ENCODE peak calls at places on chromosomes 3 and 15, in six cellular contexts. M is IMR-90; O is colonic mucosa; S is heart left ventricle; B is CD8-positive, alpha-beta T cell; F is RWPE1. I is an unnamed sample.

GRCh38 chr3:9158865-9159630 is 90.4 kb downstream of the SRGAP3 start:
- DNase-seq in M (no peak), O (no peak), S (no peak), B (no peak), F (no peak), I (no peak)

GRCh38 chr3:172461530-172462138 is 13.4 kb upstream of the GHSR start:
- DNase-seq in M (peak; percentile 10), O (no peak), S (no peak), B (no peak), F (peak; percentile 56), I (peak; percentile 57)

GRCh38 chr3:159951580-159951979 is 37.1 kb upstream of the IL12A start:
- DNase-seq in M (peak; percentile 19), O (no peak), S (no peak), B (no peak), F (no peak), I (no peak)

GRCh38 chr3:10306156-10306555 is 13.4 kb upstream of the GHRL start:
- DNase-seq in M (no peak), O (no peak), S (no peak), B (no peak), F (no peak), I (no peak)

GRCh38 chr15:38941399-38941953 is 376.9 kb upstream of the RASGRP1 start:
- DNase-seq in M (peak; percentile 46), O (no peak), S (no peak), B (no peak), F (no peak), I (no peak)

GRCh38 chr3:42600958-42601675 is 631 bp downstream of the NKTR start:
- DNase-seq in M (peak; percentile 65), O (peak; percentile 67), S (peak; percentile 80), B (no peak), F (peak; percentile 53), I (no peak)

GRCh38 chr3:196941846-196942225 is 492 bp downstream of the NCBP2 start:
- DNase-seq in M (peak; percentile 51), O (peak; percentile 67), S (peak; percentile 57), B (peak; percentile 62), F (peak; percentile 50), I (peak; percentile 68)

GRCh38 chr3:78605178-78605577 is 1162.6 kb downstream of the ROBO1 start:
- DNase-seq in M (no peak), O (no peak), S (no peak), B (no peak), F (no peak), I (no peak)

GRCh38 chr3:71309342-71309741 is 274.2 kb downstream of the FOXP1 start:
- DNase-seq in M (no peak), O (no peak), S (no peak), B (peak; percentile 31), F (no peak), I (no peak)

GRCh38 chr3:120147072-120147871 is 53.0 kb upstream of the GSK3B start:
- DNase-seq in M (no peak), O (peak; percentile 83), S (no peak), B (peak; percentile 60), F (peak; percentile 53), I (peak; percentile 48)

GRCh38 chr3:140428380-140428779 is 249.5 kb upstream of the TRIM42 start:
- DNase-seq in M (no peak), O (no peak), S (no peak), B (no peak), F (no peak), I (no peak)

GRCh38 chr3:197994736-197995135 is 34.7 kb downstream of the LMLN start:
- DNase-seq in M (no peak), O (no peak), S (no peak), B (no peak), F (no peak), I (no peak)

GRCh38 chr15:90838066-90838465 is 30.3 kb upstream of the FURIN start:
- DNase-seq in M (no peak), O (no peak), S (no peak), B (peak; percentile 92), F (no peak), I (no peak)

GRCh38 chr15:90681056-90681455 is 36.1 kb upstream of the BLM start:
- DNase-seq in M (no peak), O (no peak), S (no peak), B (no peak), F (no peak), I (no peak)

GRCh38 chr3:86229775-86230094 is 761.2 kb downstream of the VGLL3 start:
- DNase-seq in M (no peak), O (no peak), S (no peak), B (no peak), F (no peak), I (no peak)

GRCh38 chr3:192651854-192652510 is 75.4 kb downstream of the FGF12 start:
- DNase-seq in M (no peak), O (no peak), S (no peak), B (no peak), F (no peak), I (no peak)

DNA sequence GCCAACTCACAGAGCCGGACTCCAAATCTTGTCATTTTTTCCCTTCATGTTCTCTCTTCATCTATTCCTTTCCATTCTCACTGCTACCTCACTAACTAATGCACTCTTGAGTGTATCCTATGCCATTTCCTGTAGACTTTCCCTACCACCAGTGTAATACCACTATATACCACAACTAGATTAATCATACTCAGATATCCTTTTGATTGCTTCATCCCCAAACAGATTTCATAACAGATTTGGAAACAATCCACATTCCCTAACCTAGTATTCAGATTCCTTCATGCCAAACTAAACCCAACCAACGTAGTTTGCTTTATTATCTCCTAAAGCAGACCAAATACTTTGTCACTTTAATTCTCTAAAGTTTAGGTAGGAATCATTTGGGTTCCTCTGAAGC is 2.6 kb upstream of the PLOD2 start:
- DNase-seq in M (peak; percentile 94), O (no peak), S (no peak), B (no peak), F (peak; percentile 79), I (no peak)
- TF ChIP-seq CTCF in M (peak; percentile 30), O (no peak), S (no peak), B (no peak), F (peak; percentile 32), I (no peak)

GRCh38 chr3:113169876-113170452 is 41.4 kb upstream of the BOC start:
- DNase-seq in M (no peak), O (no peak), S (no peak), B (no peak), F (no peak), I (no peak)
- TF ChIP-seq CTCF in M (no peak), O (no peak), S (no peak), B (no peak), F (no peak), I (no peak)

GRCh38 chr3:13879946-13880810 is at the start of gene WNT7A:
- DNase-seq in M (no peak), O (no peak), S (no peak), B (peak; percentile 60), F (peak; percentile 60), I (peak; percentile 49)
- TF ChIP-seq CTCF in M (peak; percentile 22), O (peak; percentile 45), S (peak; percentile 56), B (peak; percentile 82), F (peak; percentile 97), I (peak; percentile 5)

DNA sequence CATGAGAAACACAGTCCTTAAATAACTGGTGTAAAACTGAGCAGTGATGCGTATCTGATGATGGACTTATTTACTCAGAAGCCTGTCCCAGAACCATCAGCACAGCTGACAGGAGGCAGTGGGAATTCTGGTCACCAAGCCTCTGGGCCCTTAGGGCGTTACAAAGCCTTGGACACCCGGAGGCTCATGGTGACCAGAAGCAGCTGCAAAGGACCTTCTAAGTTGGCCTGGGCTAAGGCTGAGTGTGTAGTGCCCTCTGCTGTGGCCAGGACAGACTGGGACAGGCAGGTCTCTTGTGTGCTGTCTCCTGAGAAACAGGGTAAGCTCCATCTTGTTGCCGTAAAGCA is 168.9 kb downstream of the ATP10A start:
- DNase-seq in M (no peak), O (no peak), S (no peak), B (no peak), F (no peak), I (no peak)
- TF ChIP-seq CTCF in M (no peak), O (no peak), S (no peak), B (no peak), F (no peak), I (no peak)

GRCh38 chr3:98534168-98534567 is 2.4 kb downstream of the GPR15 start:
- DNase-seq in M (no peak), O (no peak), S (no peak), B (no peak), F (no peak), I (no peak)

GRCh38 chr3:98532709-98533571 is 1.2 kb downstream of the GPR15 start:
- DNase-seq in M (no peak), O (no peak), S (no peak), B (no peak), F (no peak), I (no peak)

GRCh38 chr3:98532275-98532637 is 478 bp downstream of the GPR15 start:
- DNase-seq in M (no peak), O (no peak), S (no peak), B (no peak), F (no peak), I (no peak)

GRCh38 chr3:98536456-98537017 is 4.8 kb downstream of the GPR15 start:
- DNase-seq in M (no peak), O (no peak), S (no peak), B (no peak), F (no peak), I (peak; percentile 48)

GRCh38 chr3:98534734-98535133 is 3.0 kb downstream of the GPR15 start:
- DNase-seq in M (no peak), O (no peak), S (no peak), B (no peak), F (no peak), I (no peak)
- TF ChIP-seq CTCF in M (no peak), O (no peak), S (no peak), B (no peak), F (no peak), I (no peak)

DNA sequence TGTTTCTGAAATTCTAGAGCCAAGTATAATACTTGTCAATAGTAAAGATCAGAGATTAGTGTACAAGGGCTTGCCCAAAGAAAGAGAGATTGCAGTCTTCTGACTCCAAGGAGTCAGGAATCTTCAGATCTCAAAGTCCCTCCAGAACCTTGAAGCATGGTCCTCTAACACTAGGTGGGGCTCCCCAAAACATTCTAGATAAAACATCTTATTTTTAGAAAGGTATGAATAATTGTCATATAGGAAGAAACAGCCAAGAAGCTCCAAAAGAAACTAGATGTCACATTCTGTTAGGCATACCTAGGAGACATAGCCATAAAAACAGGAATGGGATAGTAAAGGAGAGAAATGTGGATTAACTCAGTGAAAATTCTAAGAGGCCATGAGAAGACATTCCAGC is 10.7 kb downstream of the MUC13 start:
- DNase-seq in M (no peak), O (no peak), S (no peak), B (no peak), F (no peak), I (no peak)
- TF ChIP-seq CTCF in M (no peak), O (no peak), S (peak; percentile 9), B (no peak), F (peak; percentile 34), I (no peak)

GRCh38 chr3:142676151-142676550 is 47.7 kb upstream of the TRPC1 start:
- DNase-seq in M (no peak), O (no peak), S (no peak), B (no peak), F (no peak), I (no peak)

DNA sequence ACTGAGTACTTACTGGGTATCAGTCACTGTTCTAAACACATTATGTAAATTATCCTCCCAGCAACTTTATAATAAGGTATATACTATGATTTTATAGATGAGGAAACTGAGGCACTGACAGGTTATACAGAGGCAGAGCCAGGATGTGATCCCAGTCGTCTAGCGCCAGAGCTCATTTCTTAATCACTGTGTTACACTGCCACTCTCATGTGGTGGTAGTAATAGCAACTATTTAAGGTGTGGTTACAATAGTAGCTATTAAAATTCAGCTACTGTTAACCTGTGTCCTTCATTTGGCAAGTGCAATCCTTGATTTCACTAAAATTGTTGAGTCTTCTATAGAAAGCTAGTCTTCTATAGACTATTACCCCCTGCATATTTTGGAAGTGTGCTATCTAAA is 43.1 kb upstream of the TRPC1 start:
- DNase-seq in M (no peak), O (no peak), S (no peak), B (no peak), F (peak; percentile 20), I (no peak)
- TF ChIP-seq CTCF in M (no peak), O (no peak), S (no peak), B (no peak), F (no peak), I (no peak)

I was measured in GM20000.